ENCODE peak calls at places on chromosomes 12 and 14, in seven cellular contexts. Z, A, Q, U, S, D and Y are unnamed samples.

GRCh38 chr12:111758120-111758561 is 8.6 kb upstream of the ALDH2 start:
- DNase-seq in Z (no peak), A (peak), U (no peak), S (peak), Q (no peak), D (no peak), Y (no peak)

GRCh38 chr14:101151226-101151929 is 247.9 kb upstream of the RTL1 start:
- DNase-seq in S (peak), Q (peak), D (no peak), U (peak), Z (peak), A (peak), Y (no peak)

GRCh38 chr12:69388371-69388770 is 28.8 kb downstream of the YEATS4 start:
- DNase-seq in Z (peak), U (peak), D (no peak), S (no peak), Q (peak), A (no peak), Y (peak)

GRCh38 chr12:46674818-46675217 is 151.0 kb downstream of the SLC38A4 start:
- DNase-seq in Z (no peak), S (no peak), D (no peak), U (no peak), Q (peak), A (no peak), Y (no peak)

GRCh38 chr12:72271401-72271740 is 799 bp upstream of the TRHDE start:
- DNase-seq in Q (peak), U (no peak), S (peak), D (peak), A (no peak), Z (no peak), Y (peak)

GRCh38 chr14:61179061-61179675 is 102.0 kb downstream of the TMEM30B start:
- DNase-seq in A (no peak), U (peak), S (no peak), Q (peak), Z (peak), D (no peak), Y (no peak)

GRCh38 chr12:49021292-49021915 is 2.8 kb upstream of the PRKAG1 start:
- DNase-seq in S (no peak), D (no peak), Q (no peak), A (no peak), U (no peak), Z (no peak), Y (no peak)

GRCh38 chr12:69655616-69656336 is 43.3 kb downstream of the BEST3 start:
- DNase-seq in A (no peak), Z (no peak), S (no peak), U (peak), Q (peak), D (no peak), Y (peak)

GRCh38 chr12:49951411-49952105 is 1.0 kb downstream of the AQP2 start:
- DNase-seq in Z (no peak), S (no peak), U (no peak), Q (no peak), D (no peak), A (peak), Y (no peak)

GRCh38 chr12:58593557-58594304 is 326.6 kb downstream of the LRIG3 start:
- DNase-seq in D (no peak), S (no peak), Z (peak), A (no peak), Q (no peak), U (no peak), Y (no peak)

GRCh38 chr12:123056053-123056452 is 75.6 kb downstream of the ARL6IP4 start:
- DNase-seq in A (no peak), Q (no peak), Z (peak), U (no peak), D (no peak), S (no peak), Y (peak)

GRCh38 chr14:100305446-100306255 is 593 bp downstream of the SLC25A29 start:
- DNase-seq in Q (peak), D (peak), A (peak), Z (no peak), U (no peak), S (peak), Y (peak)

GRCh38 chr12:57583008-57583831 is 7.8 kb upstream of the PIP4K2C start:
- DNase-seq in D (peak), Z (peak), S (peak), Q (peak), A (peak), U (peak), Y (peak)

GRCh38 chr14:73752297-73752992 is 38.3 kb upstream of the PNMA1 start:
- DNase-seq in A (no peak), S (peak), Q (peak), D (peak), Z (no peak), U (peak), Y (peak)

GRCh38 chr14:73749706-73750105 is 35.5 kb upstream of the PNMA1 start:
- DNase-seq in Z (no peak), U (no peak), Q (no peak), A (no peak), S (no peak), D (peak), Y (peak)

GRCh38 chr14:73753043-73753886 is 39.1 kb upstream of the PNMA1 start:
- DNase-seq in A (peak), Q (peak), S (no peak), D (peak), Z (no peak), U (no peak), Y (no peak)

GRCh38 chr14:73750161-73750901 is 36.1 kb upstream of the PNMA1 start:
- DNase-seq in S (no peak), Q (no peak), Z (no peak), A (no peak), D (peak), U (no peak), Y (peak)

GRCh38 chr14:73751157-73751691 is 37.0 kb upstream of the PNMA1 start:
- DNase-seq in Q (no peak), Z (no peak), S (no peak), U (no peak), A (no peak), D (no peak), Y (no peak)
- H3K4me3 ChIP-seq in Q (no peak), Z (no peak), S (no peak), U (no peak), A (no peak), D (no peak), Y (no peak)

DNA sequence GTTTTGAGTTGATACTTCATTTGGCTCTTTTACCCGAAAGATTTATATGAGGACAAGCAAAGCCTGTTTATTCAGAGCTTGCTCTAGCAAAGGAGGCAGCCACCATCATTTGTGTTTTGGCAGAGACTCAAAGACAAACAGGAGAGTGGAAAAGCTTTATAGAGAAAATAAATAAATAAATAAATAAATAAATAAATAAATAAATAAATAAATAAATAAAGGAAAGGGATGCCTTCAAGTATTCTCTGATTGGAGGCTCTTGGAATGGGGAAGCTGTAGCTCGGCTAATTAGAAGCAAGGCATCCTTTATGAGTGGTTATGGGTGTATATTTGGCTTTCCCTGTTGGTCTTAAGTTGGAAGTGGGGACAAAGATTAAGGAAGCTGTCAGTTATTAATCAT is 229.8 kb downstream of the RASSF9 start:
- DNase-seq in D (no peak), S (no peak), Z (no peak), U (no peak), A (no peak), Q (no peak), Y (no peak)
- H3K9ac ChIP-seq in D (no peak), S (no peak), Z (no peak), U (no peak), A (no peak), Q (no peak), Y (no peak)

GRCh38 chr14:23694085-23694975 is 58.2 kb downstream of the DHRS2 start:
- DNase-seq in U (no peak), D (no peak), S (no peak), Q (peak), Z (peak), A (peak), Y (peak)
- H3K4me3 ChIP-seq in U (no peak), D (no peak), S (peak), Q (peak), Z (no peak), A (peak), Y (peak)

DNA sequence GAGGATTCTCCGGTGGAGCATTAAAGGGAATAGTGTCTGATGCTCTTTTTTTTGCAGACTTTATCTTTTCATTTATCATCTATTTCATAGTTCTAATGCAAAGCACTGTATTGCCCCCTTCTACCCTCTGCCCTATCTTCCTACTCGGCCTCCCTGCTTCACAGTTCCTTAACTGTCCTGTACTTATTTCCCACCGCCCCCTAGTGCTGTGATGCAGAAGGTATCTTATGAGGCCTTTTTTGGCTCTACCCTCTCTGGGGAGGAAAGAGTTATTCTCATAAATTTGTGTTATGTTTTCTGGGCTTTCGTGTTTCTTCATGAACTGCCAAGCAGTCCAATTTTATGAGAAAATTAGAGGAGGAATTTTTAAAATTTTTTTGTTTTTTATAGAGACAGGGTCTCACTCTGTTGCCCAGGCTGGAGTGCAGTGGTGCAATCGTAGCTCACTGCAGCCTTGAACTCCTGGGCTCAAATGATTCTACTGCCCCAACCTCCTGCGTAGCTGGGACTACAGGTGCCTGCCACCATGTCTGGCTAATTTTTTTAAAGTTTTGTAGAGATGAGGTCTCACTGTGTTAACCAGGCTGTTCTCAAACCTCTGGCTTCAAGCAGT is 1.2 kb downstream of the ITFG2 start:
- DNase-seq in D (peak), Z (peak), A (peak), Q (peak), S (peak), U (peak), Y (peak)
- H3K9ac ChIP-seq in D (peak), Z (peak), A (peak), Q (peak), S (peak), U (peak), Y (peak)

GRCh38 chr12:104673294-104674062 is 216.7 kb downstream of the CHST11 start:
- DNase-seq in A (peak), Z (no peak), U (no peak), D (no peak), Q (peak), S (no peak), Y (no peak)

GRCh38 chr12:104670439-104671406 is 214.0 kb downstream of the CHST11 start:
- DNase-seq in D (no peak), S (no peak), A (peak), Q (peak), U (no peak), Z (peak), Y (no peak)

GRCh38 chr12:104672501-104673265 is 215.9 kb downstream of the CHST11 start:
- DNase-seq in Z (no peak), A (peak), S (no peak), D (no peak), Q (peak), U (peak), Y (no peak)

GRCh38 chr12:104671407-104672095 is 214.8 kb downstream of the CHST11 start:
- DNase-seq in D (peak), Z (peak), A (peak), U (peak), S (no peak), Q (peak), Y (peak)

GRCh38 chr12:104672096-104672445 is 215.3 kb downstream of the CHST11 start:
- DNase-seq in Z (no peak), A (no peak), U (no peak), S (no peak), Q (no peak), D (no peak), Y (no peak)
- H3K4me3 ChIP-seq in Z (peak), A (no peak), U (peak), S (no peak), Q (peak), D (no peak), Y (peak)

DNA sequence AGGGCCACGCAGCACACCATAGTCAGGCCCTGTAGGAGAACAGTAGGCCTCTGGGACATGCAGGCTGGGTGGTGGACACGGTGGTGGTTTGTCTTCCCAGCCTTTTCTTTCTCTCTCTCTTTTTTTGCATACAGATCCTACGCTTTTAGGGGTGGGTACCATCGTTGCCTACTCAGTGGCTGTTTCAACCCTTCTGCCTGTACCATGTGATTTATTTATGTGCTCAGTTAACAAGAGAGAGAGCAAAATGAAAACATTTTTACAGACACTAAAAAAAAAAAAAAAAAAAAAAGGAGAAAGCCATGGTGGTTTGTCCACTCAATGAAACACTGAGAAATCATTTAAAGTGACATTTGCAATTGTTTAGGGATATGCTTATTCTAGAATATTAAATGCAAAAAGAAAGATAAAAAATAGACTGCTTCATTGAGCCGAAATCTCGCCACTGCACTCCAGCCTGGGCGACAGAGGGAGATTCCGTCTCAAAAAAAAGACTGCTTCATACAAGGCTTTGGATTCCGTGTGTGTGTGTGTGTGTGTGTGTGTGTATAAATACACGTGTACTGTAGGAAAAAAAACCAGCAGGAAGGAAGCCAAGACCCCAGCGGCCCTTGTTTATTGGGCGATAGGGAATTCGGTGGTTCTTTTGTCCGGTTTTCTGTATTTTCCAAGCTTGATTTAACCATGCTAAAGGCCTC is 3.3 kb upstream of the ZNF839 start:
- DNase-seq in A (no peak), Q (peak), S (peak), U (peak), Z (no peak), D (peak), Y (no peak)
- H3K9ac ChIP-seq in A (peak), Q (peak), S (no peak), U (peak), Z (peak), D (peak), Y (peak)